ENCODE peak calls at places on chromosomes 16 and 17, in five cellular contexts. I, L, P, A and Z are unnamed samples.
A peak's percentile ranks its signal among the peaks of the same experiment; 100 is the strongest.

GRCh38 chr17:63124536-63124935 is 158.5 kb downstream of the TANC2 start:
- DNase-seq in A (no peak), L (peak; percentile 29), I (no peak), P (no peak), Z (no peak)

GRCh38 chr17:35088647-35088910 is 25.1 kb upstream of the RFFL start:
- DNase-seq in I (no peak), A (no peak), P (no peak), L (no peak), Z (no peak)

GRCh38 chr17:63289931-63290330 is 156.2 kb downstream of the CYB561 start:
- DNase-seq in A (no peak), L (no peak), P (no peak), I (no peak), Z (no peak)

GRCh38 chr17:43430936-43431649 is 32.3 kb downstream of the ARL4D start:
- DNase-seq in A (no peak), P (no peak), I (no peak), L (no peak), Z (no peak)

GRCh38 chr17:60525347-60525623 is 757 bp downstream of the APPBP2 start:
- DNase-seq in L (no peak), I (no peak), A (no peak), P (no peak), Z (no peak)

GRCh38 chr17:50841949-50842354 is 6.6 kb downstream of the WFIKKN2 start:
- DNase-seq in P (peak; percentile 60), A (peak; percentile 81), L (peak; percentile 83), I (peak; percentile 39), Z (no peak)

GRCh38 chr16:58449306-58449705 is 50.6 kb upstream of the NDRG4 start:
- DNase-seq in I (no peak), A (no peak), P (no peak), L (no peak), Z (no peak)

GRCh38 chr16:80731915-80732314 is 72.5 kb downstream of the CDYL2 start:
- DNase-seq in A (no peak), I (no peak), P (no peak), L (no peak), Z (no peak)

GRCh38 chr17:58528443-58528842 is 14.0 kb upstream of the MTMR4 start:
- DNase-seq in I (no peak), A (no peak), P (no peak), L (no peak), Z (no peak)

GRCh38 chr16:81562174-81562849 is 117.7 kb downstream of the CMIP start:
- DNase-seq in L (no peak), I (no peak), P (no peak), A (no peak), Z (no peak)

GRCh38 chr17:4980644-4981216 is 6.7 kb downstream of the CAMTA2 start:
- DNase-seq in I (no peak), L (peak; percentile 31), A (peak; percentile 64), P (no peak), Z (no peak)

GRCh38 chr16:80680839-80681238 is 123.6 kb downstream of the CDYL2 start:
- DNase-seq in I (peak; percentile 42), A (no peak), P (no peak), L (no peak), Z (no peak)

GRCh38 chr17:83032781-83033180 is 46.6 kb upstream of the METRNL start:
- DNase-seq in L (no peak), A (no peak), I (no peak), P (no peak), Z (no peak)

GRCh38 chr16:3520398-3520797 is 19.6 kb downstream of the CLUAP1 start:
- DNase-seq in P (no peak), I (no peak), L (no peak), A (no peak), Z (no peak)

GRCh38 chr16:87445486-87445885 is 47.3 kb downstream of the ZCCHC14 start:
- DNase-seq in P (no peak), I (no peak), L (no peak), A (no peak), Z (no peak)

GRCh38 chr17:78127888-78128615 is 503 bp downstream of the TMC6 start:
- DNase-seq in P (no peak), I (no peak), A (no peak), L (peak; percentile 61), Z (no peak)

GRCh38 chr16:71461686-71462648 is at the start of gene ZNF23:
- DNase-seq in L (peak; percentile 83), A (peak; percentile 59), I (peak; percentile 82), P (peak; percentile 76), Z (peak; percentile 18)

GRCh38 chr17:82301300-82301915 is 16.0 kb downstream of the CD7 start:
- DNase-seq in A (no peak), I (no peak), L (no peak), P (no peak), Z (no peak)

GRCh38 chr16:58094791-58095574 is 34.2 kb downstream of the CFAP20 start:
- DNase-seq in A (no peak), I (no peak), P (no peak), L (no peak), Z (no peak)